ENCODE peak calls at places on chromosome 2, in eight cellular contexts. R is effector memory CD4-positive, alpha-beta T cell; X is tibial artery; J is psoas muscle; M is H1; I is uterus; N is Peyer's patch; Y is fibroblast of lung. A is an unnamed sample. For H3K4me1, the result is how much of the 10 kb centered on the place peaks cover.

GRCh38 chr2:82839046-82839445 is 1620.0 kb downstream of the SUCLG1 start:
- DNase-seq in J (no peak), M (no peak), R (no peak), X (no peak), N (no peak), Y (no peak), I (no peak), A (no peak)

GRCh38 chr2:140657657-140658056 is 1473.2 kb downstream of the LRP1B start:
- DNase-seq in J (no peak), N (no peak), M (no peak), I (no peak), Y (peak), X (no peak), R (no peak), A (no peak)

GRCh38 chr2:84792856-84793522 is 87.9 kb downstream of the TRABD2A start:
- DNase-seq in R (no peak), Y (peak), N (no peak), J (no peak), I (no peak), X (no peak), M (no peak), A (no peak)

GRCh38 chr2:159075726-159076125 is 107.3 kb downstream of the TANC1 start:
- DNase-seq in I (no peak), J (no peak), M (no peak), N (no peak), X (no peak), Y (peak), R (no peak), A (no peak)

GRCh38 chr2:98086491-98087446 is at the start of gene VWA3B:
- DNase-seq in I (peak), Y (peak), X (no peak), M (peak), J (peak), R (no peak), N (peak), A (peak)

GRCh38 chr2:144550916-144551315 is 31.0 kb upstream of the ZEB2 start:
- DNase-seq in X (no peak), I (no peak), J (no peak), R (no peak), Y (no peak), M (no peak), N (no peak), A (no peak)

GRCh38 chr2:112198780-112199179 is 56.1 kb downstream of the ZC3H8 start:
- DNase-seq in M (no peak), N (no peak), I (no peak), J (no peak), R (no peak), Y (no peak), X (no peak), A (no peak)

GRCh38 chr2:38438536-38439225 is 61.6 kb upstream of the ATL2 start:
- DNase-seq in Y (no peak), N (no peak), M (no peak), R (no peak), J (no peak), I (no peak), X (no peak), A (no peak)

GRCh38 chr2:174740718-174741117 is 23.6 kb downstream of the CHRNA1 start:
- DNase-seq in N (no peak), M (no peak), Y (no peak), I (no peak), R (no peak), X (no peak), J (no peak), A (no peak)

GRCh38 chr2:70124983-70125480 is 37.8 kb downstream of the PCBP1 start:
- DNase-seq in N (peak), M (no peak), I (peak), J (peak), X (peak), Y (peak), R (peak), A (peak)

GRCh38 chr2:62489162-62489561 is 16.8 kb downstream of the TMEM17 start:
- DNase-seq in I (no peak), X (no peak), Y (peak), M (no peak), R (no peak), J (no peak), N (no peak), A (no peak)

GRCh38 chr2:100902833-100903405 is 83.0 kb downstream of the NPAS2 start:
- DNase-seq in M (no peak), N (no peak), X (no peak), Y (peak), J (no peak), R (no peak), I (peak), A (no peak)

GRCh38 chr2:235050992-235051351 is 99.2 kb downstream of the SH3BP4 start:
- DNase-seq in Y (peak), J (peak), M (no peak), X (peak), I (peak), R (no peak), N (peak), A (peak)

GRCh38 chr2:165952600-165953210 is 871 bp downstream of the TTC21B start:
- DNase-seq in I (no peak), X (no peak), Y (peak), J (no peak), N (no peak), R (no peak), M (no peak), A (no peak)

GRCh38 chr2:46696966-46697829 is 217.8 kb downstream of the TMEM247 start:
- DNase-seq in R (no peak), N (no peak), J (no peak), Y (no peak), X (no peak), M (no peak), I (no peak), A (no peak)

GRCh38 chr2:3476386-3477033 is 42.8 kb downstream of the ADI1 start:
- DNase-seq in J (peak), R (no peak), X (no peak), M (no peak), N (no peak), Y (peak), I (no peak), A (no peak)

GRCh38 chr2:108124733-108125132 is 115.0 kb upstream of the SULT1C3 start:
- DNase-seq in R (no peak), Y (no peak), X (no peak), M (no peak), I (no peak), J (no peak), N (peak), A (no peak)

GRCh38 chr2:224217962-224218347 is 178.9 kb upstream of the SERPINE2 start:
- DNase-seq in X (peak), J (no peak), I (no peak), Y (peak), R (no peak), M (no peak), N (no peak), A (no peak)

GRCh38 chr2:142997254-142997653 is 119.8 kb downstream of the KYNU start:
- DNase-seq in I (no peak), J (no peak), X (no peak), Y (peak), R (no peak), M (no peak), N (no peak), A (no peak)

GRCh38 chr2:67394734-67395133 is 2.4 kb upstream of the ETAA1 start:
- DNase-seq in N (no peak), J (no peak), X (no peak), M (no peak), R (no peak), I (no peak), Y (peak), A (no peak)

GRCh38 chr2:60678551-60678950 is 77.5 kb upstream of the PAPOLG start:
- DNase-seq in X (no peak), N (no peak), R (no peak), J (no peak), I (no peak), M (no peak), Y (no peak), A (no peak)

GRCh38 chr2:129877289-129877741 is 102.2 kb upstream of the RAB6C start:
- DNase-seq in M (peak), R (peak), Y (peak), J (peak), X (peak), I (peak), N (peak), A (peak)

GRCh38 chr2:68559692-68560091 is 83.7 kb upstream of the PROKR1 start:
- DNase-seq in Y (no peak), M (no peak), N (no peak), I (no peak), R (no peak), X (no peak), J (no peak), A (no peak)

GRCh38 chr2:238439093-238439849 is 12.5 kb downstream of the ASB1 start:
- DNase-seq in R (peak), Y (peak), X (no peak), I (no peak), N (no peak), M (no peak), J (peak), A (peak)

GRCh38 chr2:154437104-154437503 is 261.4 kb upstream of the KCNJ3 start:
- DNase-seq in N (no peak), R (no peak), M (no peak), Y (no peak), I (no peak), J (no peak), X (no peak), A (no peak)

GRCh38 chr2:222931659-222932058 is 70.8 kb downstream of the ACSL3 start:
- DNase-seq in N (no peak), J (no peak), X (no peak), R (no peak), I (no peak), Y (no peak), M (no peak), A (no peak)

GRCh38 chr2:9284521-9285297 is 78.1 kb downstream of the ASAP2 start:
- DNase-seq in M (no peak), X (no peak), R (no peak), N (no peak), J (no peak), Y (no peak), I (no peak), A (no peak)

GRCh38 chr2:9282713-9283112 is 76.1 kb downstream of the ASAP2 start:
- DNase-seq in Y (no peak), X (no peak), J (no peak), M (no peak), N (no peak), I (no peak), R (no peak), A (no peak)

GRCh38 chr2:9281145-9281544 is 74.5 kb downstream of the ASAP2 start:
- DNase-seq in M (no peak), R (no peak), X (no peak), Y (no peak), I (no peak), N (no peak), J (no peak), A (no peak)

GRCh38 chr2:9280204-9280603 is 73.6 kb downstream of the ASAP2 start:
- DNase-seq in M (no peak), J (no peak), N (no peak), I (no peak), X (no peak), Y (no peak), R (no peak), A (no peak)

GRCh38 chr2:9282128-9282527 is 75.5 kb downstream of the ASAP2 start:
- DNase-seq in R (no peak), Y (no peak), N (no peak), M (no peak), J (no peak), X (no peak), I (no peak), A (no peak)
- H3K4me1 ChIP-seq in R (under half), Y (under half), N (under half), M (under half), J (under half), X (under half), I (under half), A (under half)

GRCh38 chr2:75524276-75524911 is 36.3 kb downstream of the EVA1A start:
- DNase-seq in J (no peak), X (no peak), N (no peak), I (no peak), R (no peak), Y (no peak), M (no peak), A (no peak)
- H3K4me1 ChIP-seq in J (under half), X (under half), N (under half), I (under half), R (under half), Y (under half), M (under half), A (under half)

DNA sequence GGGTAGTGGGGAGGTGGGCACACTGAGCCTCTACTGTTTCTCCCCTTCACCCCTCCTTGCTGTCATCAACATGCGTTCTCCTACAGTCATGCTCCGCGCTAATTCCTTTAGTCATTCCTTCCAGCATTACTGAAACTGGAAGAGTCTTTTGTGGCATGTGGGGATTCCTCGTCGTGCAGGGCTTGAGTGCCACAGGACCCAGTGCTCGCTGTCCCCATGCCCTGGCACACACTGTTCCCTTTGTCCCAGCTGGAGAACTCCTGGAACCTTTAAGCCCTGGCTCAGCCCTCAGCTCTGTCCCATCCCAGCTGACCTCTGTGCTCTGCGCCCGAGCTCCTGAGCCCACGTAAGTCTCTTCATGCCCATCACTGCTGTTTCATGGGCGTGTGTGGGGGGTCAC is 42.1 kb downstream of the ODC1 start:
- DNase-seq in N (no peak), X (no peak), J (peak), R (no peak), I (no peak), Y (no peak), M (no peak), A (no peak)
- H3K4me1 ChIP-seq in N (under half), X (under half), J (half or more), R (under half), I (under half), Y (under half), M (under half), A (under half)

DNA sequence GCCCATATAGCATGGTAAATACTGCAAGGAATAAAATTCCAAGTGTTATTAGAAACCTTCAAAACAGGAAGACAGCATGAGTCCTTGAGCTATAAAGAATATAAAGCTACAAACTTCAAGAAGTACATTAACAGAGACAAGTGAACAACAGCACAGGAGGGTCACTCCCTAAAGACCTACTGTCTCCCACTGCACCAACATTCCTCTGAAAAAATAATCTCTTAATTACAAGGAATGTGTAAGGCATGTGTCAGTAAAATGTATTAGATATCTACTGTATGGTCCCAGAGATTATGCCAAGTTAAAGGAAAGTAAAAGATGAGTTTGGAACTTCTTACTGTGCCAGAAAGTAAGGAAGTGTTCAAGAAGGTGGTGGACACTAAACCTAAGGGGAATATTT is 29.9 kb downstream of the SUMO1 start:
- DNase-seq in I (no peak), M (no peak), J (no peak), X (no peak), R (no peak), Y (no peak), N (no peak), A (no peak)
- H3K4me1 ChIP-seq in I (under half), M (under half), J (under half), X (under half), R (under half), Y (under half), N (under half), A (under half)

A was measured in aorta.